ENCODE peak calls at places on chromosomes 6 and 20, in five cellular contexts. X, V, H, K and C are unnamed samples.

GRCh38 chr20:21234816-21235215 is 68.3 kb upstream of the XRN2 start:
- DNase-seq in X (no peak), V (peak), H (no peak), K (no peak), C (peak)

GRCh38 chr6:148954461-148954860 is 207.6 kb downstream of the UST start:
- DNase-seq in X (no peak), V (no peak), H (no peak), K (no peak), C (no peak)

GRCh38 chr20:58128635-58129625 is 99.5 kb downstream of the ANKRD60 start:
- DNase-seq in X (no peak), V (no peak), H (no peak), K (no peak), C (no peak)

GRCh38 chr6:14476793-14477531 is 359.4 kb downstream of the CD83 start:
- DNase-seq in X (peak), V (no peak), H (peak), K (peak), C (peak)

GRCh38 chr20:10902836-10903410 is 229.1 kb upstream of the JAG1 start:
- DNase-seq in X (no peak), V (no peak), H (no peak), K (no peak), C (no peak)

GRCh38 chr6:139129284-139129683 is 5.6 kb upstream of the HECA start:
- DNase-seq in X (no peak), V (no peak), H (no peak), K (no peak), C (no peak)

GRCh38 chr20:63403403-63404105 is 42.4 kb upstream of the CHRNA4 start:
- DNase-seq in X (no peak), V (no peak), H (no peak), K (no peak), C (no peak)

GRCh38 chr20:50089787-50090177 is 23.2 kb downstream of the UBE2V1 start:
- DNase-seq in X (no peak), V (no peak), H (no peak), K (no peak), C (no peak)

GRCh38 chr20:2602046-2602735 is 50.2 kb upstream of the NOP56 start:
- DNase-seq in X (no peak), V (no peak), H (peak), K (no peak), C (no peak)

GRCh38 chr6:144285798-144286502 is 815 bp downstream of the UTRN start:
- DNase-seq in X (peak), V (peak), H (peak), K (peak), C (no peak)

GRCh38 chr6:24909281-24910216 is 26.2 kb downstream of the RIPOR2 start:
- DNase-seq in X (no peak), V (no peak), H (no peak), K (no peak), C (no peak)

GRCh38 chr6:79702701-79703100 is 71.6 kb downstream of the SH3BGRL2 start:
- DNase-seq in X (no peak), V (no peak), H (no peak), K (no peak), C (no peak)

GRCh38 chr6:85756982-85757381 is 114.3 kb upstream of the SYNCRIP start:
- DNase-seq in X (no peak), V (no peak), H (peak), K (peak), C (peak)

GRCh38 chr6:26311012-26311384 is 54.0 kb upstream of the BTN3A2 start:
- DNase-seq in X (peak), V (no peak), H (peak), K (no peak), C (peak)

GRCh38 chr6:44301106-44301505 is 12.0 kb downstream of the AARS2 start:
- DNase-seq in X (no peak), V (no peak), H (no peak), K (no peak), C (no peak)

GRCh38 chr6:146827216-146827928 is 228.6 kb downstream of the ADGB start:
- DNase-seq in X (no peak), V (no peak), H (no peak), K (no peak), C (no peak)

GRCh38 chr6:100617633-100618348 is 153.1 kb upstream of the SIM1 start:
- DNase-seq in X (peak), V (no peak), H (peak), K (no peak), C (no peak)

GRCh38 chr20:20568604-20569205 is 143.7 kb downstream of the RALGAPA2 start:
- DNase-seq in X (peak), V (peak), H (peak), K (peak), C (peak)

GRCh38 chr6:4348462-4349112 is 213.2 kb upstream of the ECI2 start:
- DNase-seq in X (no peak), V (no peak), H (peak), K (no peak), C (no peak)

GRCh38 chr20:64169089-64169560 is 4.9 kb downstream of the MYT1 start:
- DNase-seq in X (no peak), V (no peak), H (no peak), K (no peak), C (no peak)

GRCh38 chr6:13186861-13187260 is 141.5 kb downstream of the TBC1D7 start:
- DNase-seq in X (no peak), V (no peak), H (no peak), K (no peak), C (no peak)

GRCh38 chr6:168150551-168151444 is 71.8 kb upstream of the FRMD1 start:
- DNase-seq in X (no peak), V (no peak), H (no peak), K (no peak), C (no peak)

GRCh38 chr6:37695273-37695672 is 2.4 kb downstream of the MDGA1 start:
- DNase-seq in X (no peak), V (no peak), H (peak), K (no peak), C (no peak)

GRCh38 chr20:22403860-22404608 is 180.3 kb downstream of the FOXA2 start:
- DNase-seq in X (no peak), V (no peak), H (no peak), K (no peak), C (peak)

GRCh38 chr20:54025166-54025835 is 45.1 kb downstream of the BCAS1 start:
- DNase-seq in X (no peak), V (no peak), H (no peak), K (no peak), C (peak)

GRCh38 chr20:50044353-50044960 is 61.7 kb downstream of the SNAI1 start:
- DNase-seq in X (no peak), V (no peak), H (no peak), K (no peak), C (no peak)

GRCh38 chr6:7541175-7542064 is at the start of gene DSP:
- DNase-seq in X (peak), V (no peak), H (peak), K (peak), C (no peak)